ENCODE peak calls at places on chromosomes 16 and 17, in ten cellular contexts. P is breast epithelium; Y is upper lobe of right lung; S is CD8-positive, alpha-beta memory T cell; L is keratinocyte; G is body of pancreas; M is iPS DF 6.9; I is CD4-positive, alpha-beta T cell; V is thoracic aorta; D is SJSA1. T is an unnamed sample.

GRCh38 chr17:66507982-66508760 is 205.8 kb downstream of the PRKCA start:
- DNase-seq in P (no peak), Y (no peak), S (no peak), L (no peak), G (no peak), M (no peak), I (no peak), V (no peak), D (peak; percentile 79), T (no peak)

GRCh38 chr16:57814896-57815295 is 12.6 kb upstream of the KIFC3 start:
- DNase-seq in P (no peak), Y (no peak), S (no peak), L (no peak), G (no peak), M (no peak), I (no peak), V (no peak), D (no peak), T (no peak)

GRCh38 chr17:46772013-46772878 is 46.2 kb downstream of the WNT3 start:
- DNase-seq in P (no peak), Y (peak; percentile 85), S (no peak), L (no peak), G (peak; percentile 52), M (peak; percentile 85), I (no peak), V (no peak), D (peak; percentile 51), T (no peak)

GRCh38 chr17:40452074-40452787 is 9.0 kb downstream of the IGFBP4 start:
- DNase-seq in P (no peak), Y (no peak), S (no peak), L (no peak), G (no peak), M (no peak), I (no peak), V (peak; percentile 44), D (peak; percentile 85), T (no peak)

GRCh38 chr17:76820523-76820922 is 47.7 kb upstream of the MGAT5B start:
- DNase-seq in P (no peak), Y (no peak), S (no peak), L (no peak), G (no peak), M (no peak), I (no peak), V (no peak), D (no peak), T (no peak)

GRCh38 chr16:47666434-47666833 is 205.3 kb downstream of the PHKB start:
- DNase-seq in P (no peak), Y (no peak), S (no peak), L (no peak), G (no peak), M (no peak), I (no peak), V (no peak), D (no peak), T (no peak)

GRCh38 chr17:28042721-28043291 is 329 bp downstream of the NLK start:
- DNase-seq in P (no peak), Y (no peak), S (peak; percentile 4), L (no peak), G (no peak), M (no peak), I (no peak), V (no peak), D (no peak), T (no peak)

GRCh38 chr17:78390241-78391050 is 12.0 kb downstream of the PGS1 start:
- DNase-seq in P (no peak), Y (no peak), S (no peak), L (no peak), G (no peak), M (no peak), I (no peak), V (no peak), D (peak; percentile 98), T (no peak)

GRCh38 chr17:43025290-43025657 is 243 bp downstream of the RND2 start:
- DNase-seq in P (no peak), Y (no peak), S (no peak), L (no peak), G (no peak), M (no peak), I (no peak), V (no peak), D (no peak), T (no peak)

GRCh38 chr17:43027091-43028032 is 2.3 kb downstream of the RND2 start:
- DNase-seq in P (no peak), Y (no peak), S (no peak), L (no peak), G (no peak), M (no peak), I (no peak), V (no peak), D (no peak), T (no peak)

GRCh38 chr17:43026610-43027009 is 1.6 kb downstream of the RND2 start:
- DNase-seq in P (no peak), Y (no peak), S (no peak), L (no peak), G (no peak), M (no peak), I (no peak), V (no peak), D (no peak), T (no peak)

GRCh38 chr17:43025766-43026537 is 921 bp downstream of the RND2 start:
- DNase-seq in P (no peak), Y (no peak), S (no peak), L (no peak), G (no peak), M (no peak), I (no peak), V (no peak), D (no peak), T (no peak)

DNA sequence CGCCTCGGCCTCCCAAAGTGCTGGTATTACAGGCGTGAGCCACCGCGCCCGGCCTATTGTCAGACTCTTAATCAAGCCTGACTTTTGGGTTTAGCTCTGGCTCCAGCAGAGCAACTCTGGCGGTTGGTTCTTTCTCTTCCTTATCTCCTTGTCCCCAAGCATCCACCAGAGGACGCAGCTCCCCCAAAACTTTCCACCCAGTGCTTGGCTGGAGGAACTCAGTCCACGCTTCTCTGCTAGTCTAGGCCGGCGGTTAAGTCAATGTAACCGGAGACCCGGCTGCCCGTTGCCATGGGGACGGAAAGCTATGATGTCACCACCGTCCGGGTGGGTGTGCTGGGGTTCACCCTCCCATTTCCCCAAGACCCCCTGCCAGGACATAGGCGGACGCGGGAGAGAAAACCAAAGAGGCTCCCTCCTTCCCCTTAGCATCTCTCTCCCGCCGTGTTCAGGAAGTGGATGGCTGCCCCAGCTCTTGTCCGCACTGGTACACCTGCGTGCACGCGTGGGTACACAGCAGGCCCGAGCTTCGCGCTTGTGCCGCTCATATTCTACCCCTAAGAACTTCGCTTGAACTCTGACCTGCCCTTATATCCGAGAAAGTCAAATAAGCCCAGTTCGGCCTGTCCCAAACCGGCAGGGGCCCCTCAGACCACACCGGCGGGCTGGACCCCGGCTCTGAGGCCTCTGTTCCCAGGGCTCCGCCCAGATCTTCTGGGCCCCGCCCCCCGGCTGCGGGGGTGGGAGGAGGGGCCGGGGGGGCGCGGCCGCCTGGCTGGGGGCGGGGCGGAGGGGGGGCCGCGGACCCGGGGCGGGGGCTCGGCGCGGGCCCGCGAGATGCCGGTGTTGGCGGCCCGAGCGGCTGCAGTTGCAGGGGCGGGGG is at the start of gene RND2:
- DNase-seq in P (peak; percentile 89), Y (peak; percentile 91), S (peak; percentile 73), L (peak; percentile 63), G (peak; percentile 90), M (peak; percentile 96), I (peak; percentile 72), V (peak; percentile 83), D (peak; percentile 90), T (peak; percentile 31)
- H3K27ac ChIP-seq in P (peak within 1 kb of the TSS; percentile 88), Y (peak within 1 kb of the TSS; percentile 67), S (peak within 1 kb of the TSS; percentile 84), L (no peak within 1 kb of the TSS), G (peak within 1 kb of the TSS; percentile 52), M (no peak within 1 kb of the TSS), I (peak within 1 kb of the TSS; percentile 56), V (peak within 1 kb of the TSS; percentile 65), D (no peak within 1 kb of the TSS), T (no peak within 1 kb of the TSS)

DNA sequence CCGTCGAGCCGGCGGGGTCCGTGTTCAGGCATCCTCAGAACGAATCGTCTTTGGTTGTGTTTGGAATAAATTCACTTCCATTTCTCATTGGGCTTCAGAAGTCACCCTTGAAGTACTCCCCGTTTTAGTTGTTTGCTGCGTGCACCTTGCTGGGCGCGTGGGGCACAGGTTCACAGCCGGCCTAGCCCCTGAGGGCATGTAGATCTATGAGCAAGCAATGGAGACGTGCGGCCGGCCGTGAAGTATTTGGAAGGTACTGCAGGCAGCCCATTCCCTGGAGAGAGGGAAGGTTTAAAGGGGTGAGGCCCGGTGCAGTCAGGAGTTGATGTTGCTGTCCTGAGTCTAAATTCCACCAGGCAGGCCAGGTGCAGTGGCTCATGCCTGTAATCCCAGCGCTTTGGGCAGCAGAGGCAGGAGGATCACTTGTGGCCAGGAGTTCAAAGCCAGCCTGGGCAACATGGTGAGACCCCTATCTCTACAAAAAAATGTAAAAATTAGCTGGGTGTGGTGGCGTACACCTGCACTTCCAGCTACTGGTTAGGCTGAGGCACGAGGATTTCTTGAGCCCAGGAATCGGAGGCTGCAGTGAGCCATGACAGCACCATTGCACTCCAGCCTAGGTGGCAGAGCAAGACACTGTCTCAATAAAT is 725 bp downstream of the ACSF3 start:
- DNase-seq in P (no peak), Y (no peak), S (no peak), L (peak; percentile 13), G (no peak), M (no peak), I (peak; percentile 18), V (no peak), D (peak; percentile 31), T (peak; percentile 5)
- H3K27ac ChIP-seq in P (peak overlapping the region; percentile 85), Y (peak overlapping the region; percentile 80), S (peak overlapping the region; percentile 68), L (peak overlapping the region; percentile 62), G (peak overlapping the region; percentile 41), M (no peak overlapping the region), I (peak overlapping the region; percentile 37), V (peak overlapping the region; percentile 17), D (no peak overlapping the region), T (peak overlapping the region; percentile 32)

GRCh38 chr16:3607161-3607560 is 4.2 kb downstream of the SLX4 start:
- DNase-seq in P (no peak), Y (peak; percentile 20), S (no peak), L (no peak), G (no peak), M (no peak), I (no peak), V (no peak), D (no peak), T (no peak)
- H3K27ac ChIP-seq in P (no peak overlapping the region), Y (no peak overlapping the region), S (no peak overlapping the region), L (no peak overlapping the region), G (no peak overlapping the region), M (no peak overlapping the region), I (no peak overlapping the region), V (no peak overlapping the region), D (no peak overlapping the region), T (no peak overlapping the region)

DNA sequence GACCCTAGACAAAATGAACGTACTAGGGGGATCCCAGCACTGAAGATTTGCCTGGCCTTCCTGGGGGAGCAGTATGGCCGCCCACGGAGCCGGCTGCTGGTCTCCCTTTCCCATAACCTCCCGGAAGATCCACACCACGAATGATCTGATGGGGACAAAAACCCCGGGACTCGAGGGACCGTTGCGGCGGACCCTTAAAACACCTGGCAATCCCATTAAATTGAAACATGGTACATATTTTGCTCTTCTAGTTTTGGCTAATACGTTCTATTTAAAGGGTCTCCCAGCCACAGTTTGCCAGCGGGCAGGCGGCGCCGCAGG is 45.2 kb upstream of the LCMT1 start:
- DNase-seq in P (no peak), Y (no peak), S (no peak), L (no peak), G (no peak), M (no peak), I (no peak), V (no peak), D (no peak), T (no peak)
- H3K27ac ChIP-seq in P (peak overlapping the region; percentile 99), Y (peak overlapping the region; percentile 88), S (peak overlapping the region; percentile 51), L (no peak overlapping the region), G (peak overlapping the region; percentile 90), M (no peak overlapping the region), I (peak overlapping the region; percentile 68), V (peak overlapping the region; percentile 81), D (peak overlapping the region; percentile 72), T (peak overlapping the region; percentile 63)

GRCh38 chr17:32927724-32928526 is at the start of gene TMEM98:
- DNase-seq in P (no peak), Y (peak; percentile 78), S (no peak), L (no peak), G (peak; percentile 60), M (no peak), I (no peak), V (no peak), D (peak; percentile 34), T (no peak)
- H3K27ac ChIP-seq in P (peak within 1 kb of the TSS; percentile 94), Y (peak within 1 kb of the TSS; percentile 78), S (peak within 1 kb of the TSS; percentile 9), L (no peak within 1 kb of the TSS), G (peak within 1 kb of the TSS; percentile 71), M (no peak within 1 kb of the TSS), I (no peak within 1 kb of the TSS), V (peak within 1 kb of the TSS; percentile 87), D (peak within 1 kb of the TSS; percentile 56), T (no peak within 1 kb of the TSS)